ENCODE peak calls at places on chromosomes 2 and 18, in four cellular contexts. One of them, this sample, is unnamed.

GRCh38 chr2:68734688-68735525 is at the start of gene ARHGAP25:
- DNase-seq in endothelial cell of umbilical vein: no peak
- DNase-seq in neural progenitor cell: no peak
- DNase-seq in fibroblast of lung: no peak
- DNase-seq in this sample: no peak

GRCh38 chr2:159714586-159714930 is 2.3 kb downstream of the MARCHF7 start:
- DNase-seq in endothelial cell of umbilical vein: no peak
- DNase-seq in fibroblast of lung: no peak
- DNase-seq in neural progenitor cell: peak; percentile 27
- DNase-seq in this sample: no peak

GRCh38 chr18:12657048-12657848 is 659 bp downstream of the SPIRE1 start:
- DNase-seq in fibroblast of lung: peak; percentile 58
- DNase-seq in neural progenitor cell: peak; percentile 68
- DNase-seq in endothelial cell of umbilical vein: peak; percentile 29
- DNase-seq in this sample: peak; percentile 30

GRCh38 chr2:196849895-196850294 is 40.7 kb upstream of the C2orf66 start:
- DNase-seq in endothelial cell of umbilical vein: peak; percentile 43
- DNase-seq in fibroblast of lung: peak; percentile 31
- DNase-seq in neural progenitor cell: peak; percentile 11
- DNase-seq in this sample: peak; percentile 26

GRCh38 chr18:11981633-11982366 is 493 bp downstream of the IMPA2 start:
- DNase-seq in fibroblast of lung: peak; percentile 16
- DNase-seq in endothelial cell of umbilical vein: peak; percentile 19
- DNase-seq in neural progenitor cell: peak; percentile 87
- DNase-seq in this sample: peak; percentile 20

GRCh38 chr2:236951830-236952475 is 133.7 kb upstream of the COPS8 start:
- DNase-seq in neural progenitor cell: no peak
- DNase-seq in fibroblast of lung: no peak
- DNase-seq in endothelial cell of umbilical vein: no peak
- DNase-seq in this sample: no peak

GRCh38 chr2:62478093-62478580 is 27.9 kb downstream of the TMEM17 start:
- DNase-seq in neural progenitor cell: no peak
- DNase-seq in fibroblast of lung: no peak
- DNase-seq in endothelial cell of umbilical vein: peak; percentile 90
- DNase-seq in this sample: peak; percentile 16

GRCh38 chr2:86038291-86039081 is 67.2 kb downstream of the POLR1A start:
- DNase-seq in neural progenitor cell: no peak
- DNase-seq in fibroblast of lung: peak; percentile 91
- DNase-seq in endothelial cell of umbilical vein: peak; percentile 20
- DNase-seq in this sample: no peak

GRCh38 chr2:84771251-84771650 is 109.6 kb downstream of the TRABD2A start:
- DNase-seq in fibroblast of lung: no peak
- DNase-seq in endothelial cell of umbilical vein: no peak
- DNase-seq in neural progenitor cell: no peak
- DNase-seq in this sample: no peak

GRCh38 chr2:26190369-26190768 is 17.5 kb downstream of the GAREM2 start:
- DNase-seq in fibroblast of lung: no peak
- DNase-seq in endothelial cell of umbilical vein: no peak
- DNase-seq in neural progenitor cell: no peak
- DNase-seq in this sample: no peak

GRCh38 chr2:9152975-9153402 is 53.6 kb upstream of the ASAP2 start:
- DNase-seq in neural progenitor cell: no peak
- DNase-seq in endothelial cell of umbilical vein: no peak
- DNase-seq in fibroblast of lung: peak; percentile 57
- DNase-seq in this sample: no peak

GRCh38 chr18:59141294-59142068 is 1.8 kb downstream of the SEC11C start:
- DNase-seq in endothelial cell of umbilical vein: no peak
- DNase-seq in neural progenitor cell: no peak
- DNase-seq in fibroblast of lung: no peak
- DNase-seq in this sample: no peak

GRCh38 chr2:181070119-181070833 is 89.9 kb downstream of the UBE2E3 start:
- DNase-seq in neural progenitor cell: no peak
- DNase-seq in endothelial cell of umbilical vein: peak; percentile 73
- DNase-seq in fibroblast of lung: peak; percentile 77
- DNase-seq in this sample: peak; percentile 64

GRCh38 chr2:224764565-224765236 is 48.5 kb upstream of the CCDC195 start:
- DNase-seq in fibroblast of lung: no peak
- DNase-seq in endothelial cell of umbilical vein: no peak
- DNase-seq in neural progenitor cell: no peak
- DNase-seq in this sample: no peak

GRCh38 chr2:220227272-220227920 is 600.0 kb downstream of the SLC4A3 start:
- DNase-seq in endothelial cell of umbilical vein: no peak
- DNase-seq in neural progenitor cell: no peak
- DNase-seq in fibroblast of lung: peak; percentile 85
- DNase-seq in this sample: peak; percentile 50

GRCh38 chr2:217884985-217885384 is 117.8 kb downstream of the TNS1 start:
- DNase-seq in neural progenitor cell: no peak
- DNase-seq in fibroblast of lung: no peak
- DNase-seq in endothelial cell of umbilical vein: no peak
- DNase-seq in this sample: no peak

GRCh38 chr18:64037812-64038414 is 68.0 kb downstream of the SERPINB8 start:
- DNase-seq in neural progenitor cell: peak; percentile 62
- DNase-seq in endothelial cell of umbilical vein: peak; percentile 54
- DNase-seq in fibroblast of lung: peak; percentile 12
- DNase-seq in this sample: peak; percentile 3

GRCh38 chr2:104897515-104898184 is 43.7 kb downstream of the POU3F3 start:
- DNase-seq in fibroblast of lung: peak; percentile 89
- DNase-seq in endothelial cell of umbilical vein: no peak
- DNase-seq in neural progenitor cell: no peak
- DNase-seq in this sample: peak; percentile 1

GRCh38 chr2:158509928-158510797 is 53.4 kb downstream of the PKP4 start:
- DNase-seq in endothelial cell of umbilical vein: peak; percentile 47
- DNase-seq in neural progenitor cell: no peak
- DNase-seq in fibroblast of lung: peak; percentile 71
- DNase-seq in this sample: no peak

GRCh38 chr2:15198051-15198450 is 363.1 kb downstream of the NBAS start:
- DNase-seq in neural progenitor cell: no peak
- DNase-seq in endothelial cell of umbilical vein: no peak
- DNase-seq in fibroblast of lung: no peak
- DNase-seq in this sample: no peak

GRCh38 chr2:42974697-42975357 is 182.4 kb upstream of the HAAO start:
- DNase-seq in fibroblast of lung: peak; percentile 67
- DNase-seq in endothelial cell of umbilical vein: peak; percentile 66
- DNase-seq in neural progenitor cell: peak; percentile 84
- DNase-seq in this sample: no peak

GRCh38 chr18:48790226-48790863 is 160.4 kb downstream of the SMAD7 start:
- DNase-seq in neural progenitor cell: no peak
- DNase-seq in endothelial cell of umbilical vein: peak; percentile 98
- DNase-seq in fibroblast of lung: no peak
- DNase-seq in this sample: no peak

GRCh38 chr2:46847726-46848421 is 67.7 kb downstream of the MCFD2 start:
- DNase-seq in neural progenitor cell: no peak
- DNase-seq in endothelial cell of umbilical vein: no peak
- DNase-seq in fibroblast of lung: peak; percentile 83
- DNase-seq in this sample: peak; percentile 81

GRCh38 chr2:43100883-43101662 is 125.3 kb downstream of the ZFP36L2 start:
- DNase-seq in fibroblast of lung: peak; percentile 74
- DNase-seq in endothelial cell of umbilical vein: peak; percentile 37
- DNase-seq in neural progenitor cell: peak; percentile 92
- DNase-seq in this sample: peak; percentile 65

GRCh38 chr18:77087391-77088141 is 45.0 kb downstream of the MBP start:
- DNase-seq in fibroblast of lung: peak; percentile 51
- DNase-seq in endothelial cell of umbilical vein: peak; percentile 37
- DNase-seq in neural progenitor cell: peak; percentile 73
- DNase-seq in this sample: no peak

GRCh38 chr2:9765611-9766531 is 77.4 kb upstream of the TAF1B start:
- DNase-seq in neural progenitor cell: no peak
- DNase-seq in endothelial cell of umbilical vein: no peak
- DNase-seq in fibroblast of lung: no peak
- DNase-seq in this sample: peak; percentile 40

GRCh38 chr2:122643725-122644329 is 888.4 kb downstream of the TSN start:
- DNase-seq in fibroblast of lung: peak; percentile 77
- DNase-seq in endothelial cell of umbilical vein: no peak
- DNase-seq in neural progenitor cell: no peak
- DNase-seq in this sample: peak; percentile 93

GRCh38 chr2:30273574-30273929 is 42.2 kb downstream of the LBH start:
- DNase-seq in endothelial cell of umbilical vein: no peak
- DNase-seq in fibroblast of lung: no peak
- DNase-seq in neural progenitor cell: no peak
- DNase-seq in this sample: no peak

GRCh38 chr2:201358684-201359083 is 1.5 kb upstream of the FLACC1 start:
- DNase-seq in neural progenitor cell: no peak
- DNase-seq in fibroblast of lung: peak; percentile 83
- DNase-seq in endothelial cell of umbilical vein: peak; percentile 5
- DNase-seq in this sample: peak; percentile 46

GRCh38 chr18:7567487-7568425 is 640 bp downstream of the PTPRM start:
- DNase-seq in endothelial cell of umbilical vein: peak; percentile 65
- DNase-seq in neural progenitor cell: peak; percentile 86
- DNase-seq in fibroblast of lung: peak; percentile 77
- DNase-seq in this sample: peak; percentile 54

GRCh38 chr2:20525041-20526035 is 78.5 kb downstream of the RHOB start:
- DNase-seq in neural progenitor cell: no peak
- DNase-seq in fibroblast of lung: peak; percentile 46
- DNase-seq in endothelial cell of umbilical vein: no peak
- DNase-seq in this sample: peak; percentile 44

GRCh38 chr2:209512951-209513350 is 89.1 kb downstream of the MAP2 start:
- DNase-seq in fibroblast of lung: no peak
- DNase-seq in neural progenitor cell: no peak
- DNase-seq in endothelial cell of umbilical vein: no peak
- DNase-seq in this sample: no peak

GRCh38 chr2:25582079-25582830 is 91.1 kb downstream of the DTNB start:
- DNase-seq in endothelial cell of umbilical vein: no peak
- DNase-seq in neural progenitor cell: no peak
- DNase-seq in fibroblast of lung: no peak
- DNase-seq in this sample: no peak

GRCh38 chr2:56167616-56168015 is 16.2 kb upstream of the CCDC85A start:
- DNase-seq in endothelial cell of umbilical vein: no peak
- DNase-seq in fibroblast of lung: peak; percentile 51
- DNase-seq in neural progenitor cell: no peak
- DNase-seq in this sample: no peak

GRCh38 chr2:120318626-120319025 is 27.3 kb upstream of the INHBB start:
- DNase-seq in fibroblast of lung: no peak
- DNase-seq in neural progenitor cell: no peak
- DNase-seq in endothelial cell of umbilical vein: no peak
- DNase-seq in this sample: no peak

GRCh38 chr2:174023591-174024523 is 58.7 kb upstream of the SP3 start:
- DNase-seq in endothelial cell of umbilical vein: no peak
- DNase-seq in neural progenitor cell: peak; percentile 71
- DNase-seq in fibroblast of lung: peak; percentile 96
- DNase-seq in this sample: peak; percentile 100

GRCh38 chr18:5237723-5238370 is 40.8 kb upstream of the AKAIN1 start:
- DNase-seq in neural progenitor cell: peak; percentile 92
- DNase-seq in endothelial cell of umbilical vein: peak; percentile 91
- DNase-seq in fibroblast of lung: peak; percentile 93
- DNase-seq in this sample: peak; percentile 92

GRCh38 chr18:40124107-40124506 is 1830.9 kb upstream of the PIK3C3 start:
- DNase-seq in fibroblast of lung: peak; percentile 78
- DNase-seq in neural progenitor cell: no peak
- DNase-seq in endothelial cell of umbilical vein: no peak
- DNase-seq in this sample: peak; percentile 61
- H3K4me2 ChIP-seq in fibroblast of lung: no peak overlapping the region
- H3K4me2 ChIP-seq in neural progenitor cell: no peak overlapping the region
- H3K4me2 ChIP-seq in endothelial cell of umbilical vein: no peak overlapping the region
- H3K4me2 ChIP-seq in this sample: no peak overlapping the region

GRCh38 chr2:134140251-134140661 is 113.6 kb upstream of the MGAT5 start:
- DNase-seq in neural progenitor cell: no peak
- DNase-seq in endothelial cell of umbilical vein: no peak
- DNase-seq in fibroblast of lung: no peak
- DNase-seq in this sample: peak; percentile 43

GRCh38 chr2:134142341-134142738 is 111.5 kb upstream of the MGAT5 start:
- DNase-seq in neural progenitor cell: no peak
- DNase-seq in fibroblast of lung: peak; percentile 27
- DNase-seq in endothelial cell of umbilical vein: peak; percentile 37
- DNase-seq in this sample: no peak

GRCh38 chr2:134142903-134143302 is 111.0 kb upstream of the MGAT5 start:
- DNase-seq in endothelial cell of umbilical vein: peak; percentile 37
- DNase-seq in fibroblast of lung: peak; percentile 79
- DNase-seq in neural progenitor cell: no peak
- DNase-seq in this sample: peak; percentile 62

GRCh38 chr2:134143568-134143967 is 110.3 kb upstream of the MGAT5 start:
- DNase-seq in neural progenitor cell: no peak
- DNase-seq in fibroblast of lung: peak; percentile 30
- DNase-seq in endothelial cell of umbilical vein: no peak
- DNase-seq in this sample: no peak

GRCh38 chr2:134141598-134142340 is 112.1 kb upstream of the MGAT5 start:
- DNase-seq in neural progenitor cell: no peak
- DNase-seq in fibroblast of lung: no peak
- DNase-seq in endothelial cell of umbilical vein: no peak
- DNase-seq in this sample: no peak
- H4K20me1 ChIP-seq in neural progenitor cell: peaks cover 86% of the 10 kb centered on the region
- H4K20me1 ChIP-seq in fibroblast of lung: peaks cover 2% of the 10 kb centered on the region
- H4K20me1 ChIP-seq in endothelial cell of umbilical vein: no peaks in the 10 kb centered on the region
- H4K20me1 ChIP-seq in this sample: no peaks in the 10 kb centered on the region

DNA sequence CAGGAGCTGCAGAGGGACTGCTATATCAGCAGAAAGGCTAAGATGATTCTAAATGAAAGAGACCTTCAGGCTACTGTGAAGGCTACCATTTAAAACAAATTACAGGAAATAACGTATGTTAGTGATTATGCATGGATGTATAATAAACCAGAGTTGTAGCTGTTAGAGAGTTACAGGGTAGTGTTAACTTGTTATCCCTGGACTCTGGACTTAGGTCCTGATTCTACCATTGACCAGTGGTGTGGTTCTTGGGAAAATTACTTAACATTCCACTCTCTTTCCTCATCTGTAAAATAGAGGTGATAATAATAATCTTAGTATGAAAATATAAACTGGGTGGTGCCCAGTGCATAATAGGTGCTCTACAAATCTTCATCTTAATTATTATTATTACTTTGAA is 22.2 kb downstream of the LAMA3 start:
- DNase-seq in neural progenitor cell: no peak
- DNase-seq in endothelial cell of umbilical vein: no peak
- DNase-seq in fibroblast of lung: no peak
- DNase-seq in this sample: no peak
- H3K27ac ChIP-seq in neural progenitor cell: no peak overlapping the region
- H3K27ac ChIP-seq in endothelial cell of umbilical vein: no peak overlapping the region
- H3K27ac ChIP-seq in fibroblast of lung: no peak overlapping the region
- H3K27ac ChIP-seq in this sample: no peak overlapping the region

DNA sequence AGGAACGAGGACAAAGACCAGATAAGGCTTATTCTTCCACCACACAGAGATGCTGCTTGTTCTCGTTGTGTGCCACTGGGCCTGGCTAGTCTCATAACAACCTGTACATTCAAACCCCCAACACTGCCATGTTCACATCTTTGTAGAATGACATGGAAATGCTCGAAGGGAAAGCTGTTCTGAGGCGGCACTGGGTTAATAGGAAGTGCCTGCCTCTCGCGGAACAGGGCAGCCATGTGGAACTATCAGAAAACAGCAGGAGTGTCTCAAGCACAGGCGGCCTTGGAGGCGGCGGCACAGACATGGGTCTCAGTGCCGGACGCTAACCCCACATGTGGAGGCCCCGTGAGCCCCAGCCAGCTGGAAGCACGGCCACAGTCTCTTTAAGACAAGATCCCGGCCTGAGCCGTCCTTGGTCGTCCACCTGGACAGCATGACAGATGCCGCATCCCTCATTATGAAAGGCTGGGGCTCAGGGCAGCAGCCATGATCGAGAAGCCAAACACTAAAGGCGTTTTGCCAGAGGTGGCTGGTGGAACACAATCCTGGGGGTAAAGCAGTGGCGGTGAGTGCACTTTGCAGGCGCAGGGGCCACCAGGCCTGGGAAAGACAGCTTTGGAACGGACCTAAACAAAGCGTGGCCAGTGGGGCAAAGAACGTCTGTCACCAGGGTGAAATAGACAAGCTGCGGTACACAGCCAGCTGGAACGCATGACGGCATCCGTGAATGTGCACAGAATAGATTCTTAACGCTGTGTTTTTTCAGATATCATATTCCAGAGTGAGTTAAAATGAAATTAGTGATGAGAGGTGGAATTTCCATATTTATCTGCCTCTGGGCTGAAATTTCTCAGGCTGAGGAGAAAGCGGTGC is 161.0 kb downstream of the HDAC4 start:
- DNase-seq in fibroblast of lung: no peak
- DNase-seq in neural progenitor cell: peak; percentile 44
- DNase-seq in endothelial cell of umbilical vein: no peak
- DNase-seq in this sample: no peak
- H3K4me2 ChIP-seq in fibroblast of lung: peak overlapping the region; percentile 75
- H3K4me2 ChIP-seq in neural progenitor cell: peak overlapping the region; percentile 5
- H3K4me2 ChIP-seq in endothelial cell of umbilical vein: no peak overlapping the region
- H3K4me2 ChIP-seq in this sample: no peak overlapping the region

This sample was measured in mammary epithelial cell.